ENCODE peak calls at places on chromosomes 5 and 9, in six cellular contexts. S is GM10248, Z is GM20000, J is dorsolateral prefrontal cortex, T is HFFc6, E is heart right ventricle. N is an unnamed sample.

GRCh38 chr5:160352308-160352707 is 18.1 kb downstream of the C1QTNF2 start:
- DNase-seq in S (no peak), Z (no peak), T (no peak), J (no peak), E (no peak), N (no peak)

GRCh38 chr9:91089405-91090131 is 272.1 kb downstream of the AUH start:
- DNase-seq in Z (peak), S (peak), J (no peak), T (peak), E (no peak), N (peak)

GRCh38 chr5:83476470-83476817 is 4.9 kb downstream of the VCAN start:
- DNase-seq in J (no peak), E (no peak), Z (no peak), S (no peak), T (no peak), N (no peak)

GRCh38 chr9:35710818-35711500 is 21.0 kb downstream of the TLN1 start:
- DNase-seq in Z (no peak), J (no peak), S (no peak), T (no peak), E (no peak), N (no peak)

GRCh38 chr9:19050637-19051591 is 1.7 kb downstream of the RRAGA start:
- DNase-seq in E (no peak), J (no peak), Z (no peak), S (no peak), T (no peak), N (no peak)

GRCh38 chr5:14561741-14562140 is 19.9 kb upstream of the OTULINL start:
- DNase-seq in J (no peak), E (no peak), Z (no peak), T (no peak), S (no peak), N (no peak)

GRCh38 chr9:14535161-14535930 is 157.9 kb downstream of the ZDHHC21 start:
- DNase-seq in E (peak), Z (no peak), T (no peak), S (no peak), J (no peak), N (no peak)

GRCh38 chr5:607541-608285 is 4.4 kb upstream of the CEP72 start:
- DNase-seq in J (no peak), E (no peak), Z (peak), T (no peak), S (peak), N (peak)

GRCh38 chr5:123035320-123035949 is 1.1 kb downstream of the PPIC start:
- DNase-seq in E (peak), J (no peak), Z (peak), T (peak), S (peak), N (peak)

GRCh38 chr5:1190296-1190695 is 11.1 kb upstream of the SLC6A19 start:
- DNase-seq in S (no peak), Z (no peak), J (no peak), T (no peak), E (no peak), N (no peak)

GRCh38 chr9:15696979-15697378 is 144.1 kb downstream of the CCDC171 start:
- DNase-seq in S (no peak), E (no peak), Z (no peak), J (no peak), T (peak), N (no peak)

GRCh38 chr9:1604942-1605560 is 410.1 kb upstream of the SMARCA2 start:
- DNase-seq in E (no peak), T (no peak), J (no peak), S (peak), Z (peak), N (peak)

GRCh38 chr9:91187965-91188344 is 173.8 kb downstream of the AUH start:
- DNase-seq in J (no peak), S (no peak), Z (no peak), T (peak), E (no peak), N (no peak)

GRCh38 chr5:124652892-124653441 is 93.5 kb downstream of the ZNF608 start:
- DNase-seq in E (no peak), T (no peak), Z (no peak), J (no peak), S (no peak), N (no peak)

GRCh38 chr9:72554221-72554641 is 32.8 kb downstream of the TMC1 start:
- DNase-seq in Z (no peak), J (no peak), E (no peak), S (no peak), T (peak), N (no peak)

GRCh38 chr5:157245477-157245876 is 20.4 kb upstream of the CYFIP2 start:
- DNase-seq in S (no peak), E (no peak), T (peak), Z (no peak), J (no peak), N (no peak)

GRCh38 chr5:62722360-62722759 is 143.7 kb downstream of the LRRC70 start:
- DNase-seq in J (no peak), Z (no peak), E (no peak), T (no peak), S (no peak), N (no peak)
- TF ChIP-seq CTCF in J (no peak), Z (no peak), E (no peak), T (peak), S (no peak), N (no peak)

GRCh38 chr5:57887851-57888621 is 405.4 kb upstream of the ACTBL2 start:
- DNase-seq in E (no peak), Z (no peak), J (no peak), S (peak), T (peak), N (peak)

GRCh38 chr5:57884346-57885102 is 401.9 kb upstream of the ACTBL2 start:
- DNase-seq in E (no peak), J (no peak), T (no peak), Z (no peak), S (no peak), N (no peak)

GRCh38 chr5:57891443-57891842 is 408.8 kb upstream of the ACTBL2 start:
- DNase-seq in J (no peak), S (no peak), T (no peak), Z (no peak), E (no peak), N (no peak)

GRCh38 chr5:57889558-57889957 is 406.9 kb upstream of the ACTBL2 start:
- DNase-seq in E (no peak), Z (no peak), S (no peak), T (peak), J (no peak), N (peak)
- TF ChIP-seq CTCF in E (peak), Z (no peak), S (no peak), T (peak), J (no peak), N (no peak)

DNA sequence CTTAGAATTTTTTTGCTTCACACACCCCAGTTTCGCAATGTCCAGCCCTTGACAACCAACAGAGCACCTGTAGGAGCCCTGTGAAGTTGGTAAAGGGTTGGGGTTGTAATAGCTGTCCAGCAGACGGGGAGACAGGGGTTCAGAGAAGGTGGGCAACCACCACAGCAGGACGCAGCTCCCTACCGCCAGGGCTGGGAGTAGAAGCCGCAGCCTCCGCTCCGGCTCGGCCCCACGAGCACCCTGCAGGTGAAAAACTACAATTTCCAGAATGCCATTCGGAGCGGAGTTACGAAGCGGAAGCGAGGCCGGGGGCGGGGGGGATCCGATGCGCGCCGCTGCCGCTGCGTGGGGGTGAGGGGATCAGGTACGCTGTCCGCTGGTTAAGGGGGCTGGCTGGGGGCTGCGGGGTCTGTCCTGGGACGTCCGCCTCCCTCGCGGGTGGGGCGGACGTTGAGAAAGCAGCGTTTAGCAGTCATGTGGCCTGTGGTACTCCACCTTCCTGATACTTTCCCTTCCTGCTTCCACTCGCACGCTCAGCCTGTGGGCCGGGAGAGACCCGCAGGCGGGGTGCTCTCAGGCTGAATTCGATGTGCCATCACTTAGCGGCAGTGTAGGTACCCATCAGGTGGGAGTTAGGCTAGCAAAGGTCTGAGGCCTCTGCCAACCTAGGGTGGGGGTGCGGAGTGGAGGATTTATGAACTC is at the start of gene TRMT10B:
- DNase-seq in Z (peak), E (peak), S (peak), T (peak), J (peak), N (peak)
- TF ChIP-seq CTCF in Z (no peak), E (no peak), S (no peak), T (no peak), J (no peak), N (no peak)

DNA sequence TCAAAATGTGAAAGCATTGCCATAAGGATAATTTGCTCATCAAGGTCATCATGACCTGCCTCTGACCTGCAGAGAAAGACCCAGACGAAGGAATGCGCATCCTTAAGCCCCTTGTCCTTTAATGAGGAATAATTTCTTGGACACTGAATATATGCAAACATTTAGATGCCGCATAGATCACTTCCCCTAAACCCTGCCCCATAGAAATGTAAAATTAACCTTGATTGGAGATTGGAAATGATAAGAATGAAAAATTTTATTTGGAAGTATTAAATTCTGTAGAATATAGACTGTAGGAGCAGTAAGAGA is 233.1 kb downstream of the ARHGAP26 start:
- DNase-seq in T (no peak), S (no peak), Z (no peak), E (no peak), J (no peak), N (no peak)
- TF ChIP-seq CTCF in T (peak), S (no peak), Z (no peak), E (no peak), J (no peak), N (no peak)

GRCh38 chr5:168339151-168340140 is 48.0 kb downstream of the WWC1 start:
- DNase-seq in T (no peak), E (no peak), S (no peak), Z (no peak), J (no peak), N (no peak)
- TF ChIP-seq CTCF in T (no peak), E (no peak), S (no peak), Z (no peak), J (no peak), N (no peak)

GRCh38 chr9:134618163-134618822 is 23.3 kb upstream of the COL5A1 start:
- DNase-seq in S (no peak), Z (no peak), J (peak), E (no peak), T (no peak), N (no peak)

GRCh38 chr9:134616341-134616740 is 25.3 kb upstream of the COL5A1 start:
- DNase-seq in J (no peak), E (no peak), T (no peak), S (no peak), Z (no peak), N (no peak)

GRCh38 chr9:134617246-134617645 is 24.4 kb upstream of the COL5A1 start:
- DNase-seq in J (no peak), T (no peak), S (no peak), E (no peak), Z (no peak), N (no peak)

GRCh38 chr9:134618823-134619454 is 22.7 kb upstream of the COL5A1 start:
- DNase-seq in S (no peak), T (no peak), J (no peak), E (no peak), Z (no peak), N (no peak)

DNA sequence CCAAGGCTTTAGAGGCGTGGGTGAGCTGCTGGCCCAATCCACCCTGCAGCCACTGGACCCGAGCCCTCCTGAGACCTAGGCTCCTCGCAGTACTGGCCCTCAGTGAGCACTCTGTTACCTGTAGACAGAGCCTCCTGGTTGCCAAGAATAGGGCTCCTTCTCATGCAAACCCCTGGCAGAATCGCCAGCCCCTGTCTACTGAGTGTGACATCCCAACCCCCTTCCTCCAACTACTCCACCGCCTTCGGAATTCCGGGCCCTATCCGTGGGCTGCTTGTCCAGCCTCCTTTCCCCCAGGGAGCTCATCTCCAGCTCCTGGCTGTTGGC is 23.8 kb upstream of the COL5A1 start:
- DNase-seq in J (no peak), T (no peak), E (no peak), S (no peak), Z (no peak), N (no peak)
- TF ChIP-seq CTCF in J (no peak), T (no peak), E (no peak), S (no peak), Z (no peak), N (no peak)

GRCh38 chr5:177086918-177087706 is 397 bp downstream of the FGFR4 start:
- DNase-seq in Z (peak), S (peak), J (no peak), E (peak), T (no peak), N (peak)
- TF ChIP-seq CTCF in Z (peak), S (peak), J (peak), E (peak), T (peak), N (peak)

DNA sequence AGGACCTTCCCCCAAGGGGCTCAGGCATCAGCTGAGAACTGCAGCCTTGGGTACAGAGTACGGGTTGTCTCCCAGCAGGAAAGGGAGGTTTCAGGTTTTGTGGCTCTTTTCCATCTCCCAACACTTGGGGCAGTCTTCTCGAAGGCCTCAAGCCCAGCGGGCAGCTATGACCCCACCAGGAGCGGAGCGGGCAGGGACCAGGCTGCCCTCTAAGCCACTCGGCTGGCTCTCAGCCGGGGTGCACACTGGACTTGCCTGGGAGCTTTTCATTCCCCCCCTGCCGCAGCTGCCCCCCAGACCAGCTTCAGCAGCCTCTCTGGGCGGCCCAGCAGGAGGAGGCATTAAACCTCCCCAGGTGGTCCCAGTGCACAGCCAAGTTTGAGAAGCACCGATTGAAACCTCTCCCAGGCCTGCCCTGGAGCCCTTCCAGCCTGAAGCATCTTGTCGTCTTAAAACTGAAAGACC is 20.8 kb downstream of the NTNG2 start:
- DNase-seq in E (no peak), J (no peak), S (no peak), Z (no peak), T (no peak), N (no peak)
- TF ChIP-seq CTCF in E (no peak), J (no peak), S (no peak), Z (no peak), T (peak), N (no peak)

N was measured in GM12865.